ENCODE peak calls at places on chromosomes 13 and 19, in nine cellular contexts. H is right atrium auricular region, G is mucosa of descending colon, F is GM23338, T is ovary, M is retinal pigment epithelial cell, S is colonic mucosa, P is endothelial cell, K is A549. B is an unnamed sample.

GRCh38 chr13:53151692-53152421 is 123.2 kb downstream of the OLFM4 start:
- DNase-seq in T (no peak), S (peak), G (no peak), K (peak), M (peak), P (peak), F (peak), H (no peak), B (no peak)

GRCh38 chr13:91813255-91813654 is 414.8 kb downstream of the GPC5 start:
- DNase-seq in F (no peak), K (no peak), H (no peak), P (no peak), S (no peak), M (no peak), G (no peak), T (no peak), B (no peak)

GRCh38 chr13:101140936-101141335 is 275.4 kb downstream of the NALCN start:
- DNase-seq in K (no peak), G (no peak), F (no peak), S (no peak), P (no peak), T (no peak), M (no peak), H (no peak), B (no peak)

GRCh38 chr19:11256189-11256588 is 6.1 kb downstream of the DOCK6 start:
- DNase-seq in T (peak), S (no peak), P (peak), G (no peak), F (no peak), K (no peak), M (no peak), H (no peak), B (no peak)

GRCh38 chr19:8333771-8334457 is 9.1 kb downstream of the KANK3 start:
- DNase-seq in H (no peak), P (no peak), K (no peak), S (no peak), G (peak), F (peak), M (no peak), T (no peak), B (no peak)

GRCh38 chr13:44048326-44048725 is 168.6 kb downstream of the LACC1 start:
- DNase-seq in H (no peak), G (no peak), T (no peak), P (no peak), M (no peak), S (no peak), K (no peak), F (no peak), B (no peak)

GRCh38 chr19:33524024-33524664 is 2.6 kb upstream of the PEPD start:
- DNase-seq in H (no peak), F (no peak), G (no peak), M (no peak), T (peak), P (no peak), K (no peak), S (no peak), B (no peak)

GRCh38 chr13:73781384-73781783 is 352.8 kb downstream of the KLF12 start:
- DNase-seq in P (no peak), T (no peak), K (no peak), G (no peak), M (no peak), S (no peak), F (no peak), H (no peak), B (no peak)

GRCh38 chr19:2517881-2518601 is 42.1 kb downstream of the GADD45B start:
- DNase-seq in P (no peak), K (no peak), G (no peak), F (no peak), S (no peak), T (no peak), H (no peak), M (no peak), B (no peak)

GRCh38 chr13:21033866-21034601 is 27.4 kb downstream of the LATS2 start:
- DNase-seq in G (no peak), H (peak), F (no peak), K (no peak), T (no peak), S (no peak), P (no peak), M (peak), B (no peak)

GRCh38 chr19:42229855-42230331 is 9.8 kb downstream of the ZNF526 start:
- DNase-seq in T (no peak), F (no peak), M (no peak), G (no peak), H (no peak), P (no peak), K (peak), S (no peak), B (no peak)

GRCh38 chr13:97278395-97279078 is 56.4 kb downstream of the MBNL2 start:
- DNase-seq in P (no peak), M (no peak), K (no peak), S (peak), F (no peak), T (no peak), H (no peak), G (no peak), B (no peak)

GRCh38 chr19:48244289-48244688 is 11.4 kb downstream of the CARD8 start:
- DNase-seq in G (no peak), T (no peak), P (no peak), H (no peak), S (no peak), K (no peak), F (no peak), M (no peak), B (no peak)

GRCh38 chr13:23771966-23772365 is 117.2 kb downstream of the MIPEP start:
- DNase-seq in S (no peak), F (no peak), T (no peak), P (no peak), G (no peak), M (peak), H (no peak), K (no peak), B (no peak)

GRCh38 chr13:113468461-113469147 is 15.3 kb upstream of the ADPRHL1 start:
- DNase-seq in T (no peak), G (no peak), M (no peak), H (no peak), S (no peak), K (no peak), P (no peak), F (no peak), B (no peak)

GRCh38 chr13:43289458-43290255 is 266.3 kb downstream of the DNAJC15 start:
- DNase-seq in F (no peak), T (no peak), P (no peak), S (no peak), K (no peak), G (no peak), M (no peak), H (no peak), B (no peak)

GRCh38 chr19:13096968-13097330 is 5.7 kb downstream of the LYL1 start:
- DNase-seq in T (no peak), K (no peak), H (no peak), P (no peak), G (no peak), S (no peak), M (no peak), F (no peak), B (no peak)

GRCh38 chr13:81551036-81551435 is 1210.1 kb upstream of the SPRY2 start:
- DNase-seq in M (no peak), T (no peak), G (no peak), F (no peak), P (no peak), K (no peak), H (no peak), S (no peak), B (no peak)

GRCh38 chr19:51108066-51108804 is at the start of gene CTU1:
- DNase-seq in P (peak), H (peak), F (peak), G (peak), S (peak), T (peak), K (peak), M (peak), B (peak)
- TF ChIP-seq CTCF in P (no peak), H (no peak), F (no peak), G (no peak), S (no peak), T (peak), K (no peak), M (no peak), B (no peak)

GRCh38 chr13:94657167-94657566 is 55.2 kb downstream of the SOX21 start:
- DNase-seq in P (no peak), K (no peak), T (no peak), H (no peak), S (no peak), F (no peak), M (no peak), G (no peak), B (no peak)

GRCh38 chr13:94658926-94659649 is 53.3 kb downstream of the SOX21 start:
- DNase-seq in P (no peak), M (no peak), K (peak), T (no peak), H (no peak), F (peak), G (no peak), S (no peak), B (no peak)

GRCh38 chr13:94662274-94662945 is 49.9 kb downstream of the SOX21 start:
- DNase-seq in M (no peak), T (no peak), H (no peak), K (no peak), G (no peak), S (no peak), P (no peak), F (no peak), B (no peak)

GRCh38 chr13:94661396-94661795 is 50.9 kb downstream of the SOX21 start:
- DNase-seq in G (no peak), F (no peak), H (no peak), K (no peak), T (no peak), S (no peak), M (no peak), P (no peak), B (no peak)

GRCh38 chr13:94660695-94661324 is 51.5 kb downstream of the SOX21 start:
- DNase-seq in K (peak), M (no peak), S (no peak), F (peak), G (no peak), P (peak), H (no peak), T (no peak), B (no peak)
- TF ChIP-seq CTCF in K (peak), M (peak), S (no peak), F (peak), G (no peak), P (no peak), H (peak), T (no peak), B (peak)

DNA sequence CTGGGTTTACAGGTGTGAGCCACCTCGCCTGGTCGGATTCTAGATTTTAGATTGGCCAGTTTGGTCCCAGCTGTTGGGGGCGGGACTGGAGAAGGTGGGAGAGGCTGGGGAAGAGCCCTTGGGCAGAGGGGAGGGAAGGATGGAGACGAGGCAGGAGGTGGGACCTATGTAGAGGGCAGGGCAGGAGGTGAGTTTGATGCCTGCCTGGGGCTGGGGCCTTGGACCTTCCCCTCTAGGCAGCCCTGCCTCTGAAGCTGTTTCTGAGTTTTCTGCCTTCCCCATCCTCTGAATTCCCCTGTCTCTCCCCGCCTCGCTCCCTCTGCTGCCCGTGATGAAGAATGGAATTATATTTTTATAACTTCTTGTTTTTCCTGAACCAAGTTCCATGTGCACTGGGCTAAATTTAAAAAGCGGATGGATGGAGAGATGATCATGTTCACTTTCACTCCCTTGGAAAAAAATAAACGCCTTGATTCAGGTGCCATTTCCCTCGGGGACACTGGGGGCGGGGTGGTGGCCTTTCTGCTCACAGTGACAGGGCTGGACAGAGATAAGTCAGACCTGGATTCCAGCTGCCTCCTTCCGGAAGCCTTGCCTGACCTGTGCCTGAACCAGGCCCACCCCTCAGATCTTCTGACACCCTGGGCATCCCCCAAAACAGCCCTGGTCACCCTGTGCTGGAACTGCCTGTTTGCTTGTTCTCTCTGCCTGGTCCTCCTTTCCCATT is 16.5 kb upstream of the TNFAIP8L1 start:
- DNase-seq in K (no peak), F (peak), P (no peak), T (no peak), H (no peak), M (no peak), G (no peak), S (no peak), B (no peak)
- TF ChIP-seq CTCF in K (no peak), F (no peak), P (no peak), T (no peak), H (no peak), M (peak), G (no peak), S (no peak), B (no peak)

GRCh38 chr13:60329221-60329983 is 67.6 kb upstream of the TDRD3 start:
- DNase-seq in G (no peak), F (peak), K (peak), P (peak), H (no peak), S (peak), M (peak), T (no peak), B (no peak)
- TF ChIP-seq CTCF in G (no peak), F (peak), K (peak), P (peak), H (peak), S (no peak), M (peak), T (no peak), B (peak)

GRCh38 chr13:110616103-110617101 is 1.1 kb downstream of the NAXD start:
- DNase-seq in S (peak), T (peak), G (peak), H (no peak), M (no peak), P (no peak), K (peak), F (peak), B (no peak)
- TF ChIP-seq CTCF in S (no peak), T (no peak), G (no peak), H (peak), M (no peak), P (no peak), K (peak), F (peak), B (no peak)

GRCh38 chr19:1244693-1245451 is 3.3 kb downstream of the ATP5F1D start:
- DNase-seq in H (no peak), F (no peak), T (peak), G (peak), P (no peak), K (no peak), M (no peak), S (peak), B (no peak)
- TF ChIP-seq CTCF in H (no peak), F (no peak), T (no peak), G (no peak), P (no peak), K (no peak), M (no peak), S (no peak), B (no peak)